ENCODE peak calls at places on chromosome 6, in four cellular contexts. E, C, D and G are unnamed samples. For H3K36me3, the result is how much of the 10 kb centered on the place peaks cover.

GRCh38 chr6:21595265-21595950 is 1.9 kb downstream of the SOX4 start:
- DNase-seq in E (peak), C (peak), D (peak), G (no peak)

GRCh38 chr6:26158581-26159416 is 71.6 kb downstream of the HFE start:
- DNase-seq in E (peak), C (peak), D (peak), G (peak)

GRCh38 chr6:24910331-24910849 is 25.4 kb downstream of the RIPOR2 start:
- DNase-seq in E (peak), C (no peak), D (no peak), G (no peak)

GRCh38 chr6:19731286-19731685 is 105.9 kb upstream of the ID4 start:
- DNase-seq in E (no peak), C (no peak), D (no peak), G (no peak)

GRCh38 chr6:6661684-6662083 is 73.2 kb downstream of the LY86 start:
- DNase-seq in E (peak), C (no peak), D (peak), G (no peak)

GRCh38 chr6:112235956-112236355 is 18.4 kb downstream of the LAMA4 start:
- DNase-seq in E (no peak), C (no peak), D (no peak), G (no peak)

GRCh38 chr6:24356310-24357035 is 1.4 kb downstream of the DCDC2 start:
- DNase-seq in E (no peak), C (no peak), D (no peak), G (no peak)

GRCh38 chr6:71879016-71879415 is 7.3 kb upstream of the RIMS1 start:
- DNase-seq in E (no peak), C (no peak), D (no peak), G (no peak)

GRCh38 chr6:113065606-113066005 is 718.5 kb downstream of the RFPL4B start:
- DNase-seq in E (peak), C (no peak), D (no peak), G (no peak)

GRCh38 chr6:139247618-139248017 is 44.2 kb downstream of the TXLNB start:
- DNase-seq in E (no peak), C (no peak), D (no peak), G (no peak)

GRCh38 chr6:109867009-109867969 is 110.8 kb upstream of the GPR6 start:
- DNase-seq in E (peak), C (peak), D (peak), G (peak)

GRCh38 chr6:118893095-118893881 is 664 bp upstream of the ASF1A start:
- DNase-seq in E (peak), C (no peak), D (peak), G (peak)

GRCh38 chr6:148657053-148657452 is 89.8 kb upstream of the UST start:
- DNase-seq in E (no peak), C (no peak), D (peak), G (no peak)

GRCh38 chr6:43921548-43922422 is 151.8 kb downstream of the VEGFA start:
- DNase-seq in E (no peak), C (no peak), D (no peak), G (no peak)

GRCh38 chr6:167236239-167236571 is 54.9 kb upstream of the UNC93A start:
- DNase-seq in E (no peak), C (no peak), D (no peak), G (no peak)

GRCh38 chr6:90846824-90847223 is 260.0 kb upstream of the MAP3K7 start:
- DNase-seq in E (no peak), C (no peak), D (no peak), G (no peak)

GRCh38 chr6:21240709-21241108 is 352.8 kb upstream of the SOX4 start:
- DNase-seq in E (no peak), C (no peak), D (no peak), G (no peak)

GRCh38 chr6:103027532-103027931 is 1634.0 kb downstream of the GRIK2 start:
- DNase-seq in E (no peak), C (no peak), D (no peak), G (no peak)

GRCh38 chr6:25053875-25054371 is 118.2 kb upstream of the RIPOR2 start:
- DNase-seq in E (no peak), C (no peak), D (no peak), G (no peak)

GRCh38 chr6:35368038-35368887 is 25.9 kb downstream of the PPARD start:
- DNase-seq in E (no peak), C (no peak), D (peak), G (no peak)

GRCh38 chr6:128491643-128492206 is 28.7 kb downstream of the PTPRK start:
- DNase-seq in E (peak), C (no peak), D (no peak), G (no peak)

GRCh38 chr6:45661667-45662066 is 283.9 kb upstream of the SUPT3H start:
- DNase-seq in E (no peak), C (no peak), D (no peak), G (no peak)

GRCh38 chr6:38730136-38730862 is 15.2 kb downstream of the DNAH8 start:
- DNase-seq in E (no peak), C (no peak), D (no peak), G (no peak)

GRCh38 chr6:29793036-29793356 is 34.6 kb upstream of the HLA-G start:
- DNase-seq in E (no peak), C (no peak), D (no peak), G (no peak)

DNA sequence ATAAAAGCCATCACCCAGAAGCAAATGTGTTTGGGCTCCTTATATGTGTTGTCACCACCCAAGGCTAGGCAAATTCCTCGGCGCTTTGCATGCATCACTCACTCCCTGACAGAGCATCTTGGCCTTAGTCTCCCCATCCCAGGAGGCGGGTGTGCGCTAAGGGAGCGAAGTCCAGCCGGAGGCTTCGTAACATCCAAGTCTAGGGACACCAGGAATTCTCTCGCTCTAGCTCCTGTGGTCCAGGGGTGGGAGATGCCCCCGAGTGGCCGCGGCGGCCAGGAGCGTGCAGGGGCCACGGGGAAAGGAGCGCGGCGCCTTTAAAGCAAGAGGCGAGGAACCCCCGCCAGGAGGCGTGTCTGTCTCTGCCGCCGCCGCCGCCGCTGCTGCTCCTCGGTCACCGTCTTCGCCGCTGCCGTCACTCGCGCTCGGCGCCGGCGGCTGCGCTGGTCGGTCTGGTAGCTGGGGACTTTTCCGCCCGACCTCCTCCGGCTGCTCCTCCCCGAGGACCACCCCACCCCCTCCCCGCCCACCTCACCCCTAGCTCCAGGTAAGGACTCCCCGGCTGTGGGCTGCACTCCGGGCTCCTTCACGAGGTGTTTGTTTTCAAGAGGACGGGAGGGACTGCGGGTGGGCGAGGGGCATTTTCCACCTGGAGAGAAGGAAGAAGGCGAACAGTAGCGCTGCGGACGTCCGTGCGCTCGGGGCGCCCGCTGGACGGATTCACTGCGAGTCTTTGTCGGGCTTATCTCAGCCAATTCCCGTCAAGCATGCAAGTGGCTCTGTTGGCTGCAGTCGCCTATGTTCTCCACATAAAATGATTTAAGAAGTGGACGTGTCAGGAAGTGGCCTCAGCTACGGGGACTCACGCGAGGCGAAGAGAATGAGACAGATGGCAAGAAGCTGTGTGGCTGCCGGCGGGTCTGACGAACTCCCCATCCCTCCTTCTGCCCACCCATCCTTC is at the start of gene GRIK2:
- DNase-seq in E (no peak), C (no peak), D (peak), G (no peak)
- TF ChIP-seq CTCF in E (no peak), C (no peak), D (peak), G (no peak)

GRCh38 chr6:12289655-12290489 is at the start of gene EDN1:
- DNase-seq in E (peak), C (peak), D (peak), G (peak)

GRCh38 chr6:12290490-12290820 is 294 bp downstream of the EDN1 start:
- DNase-seq in E (no peak), C (no peak), D (no peak), G (no peak)

GRCh38 chr6:12293234-12293930 is 3.2 kb downstream of the EDN1 start:
- DNase-seq in E (no peak), C (no peak), D (no peak), G (no peak)

GRCh38 chr6:12291785-12292604 is 1.8 kb downstream of the EDN1 start:
- DNase-seq in E (no peak), C (no peak), D (peak), G (no peak)

GRCh38 chr6:12291083-12291784 is 1.1 kb downstream of the EDN1 start:
- DNase-seq in E (no peak), C (no peak), D (no peak), G (no peak)
- H3K27ac ChIP-seq in E (peak), C (no peak), D (peak), G (peak)

GRCh38 chr6:106547556-106547955 is 81.7 kb downstream of the RTN4IP1 start:
- DNase-seq in E (no peak), C (no peak), D (no peak), G (no peak)

GRCh38 chr6:106547053-106547414 is 82.3 kb downstream of the RTN4IP1 start:
- DNase-seq in E (no peak), C (no peak), D (no peak), G (no peak)

GRCh38 chr6:106547961-106548453 is 81.3 kb downstream of the RTN4IP1 start:
- DNase-seq in E (no peak), C (peak), D (peak), G (no peak)

GRCh38 chr6:106551155-106551554 is 78.1 kb downstream of the RTN4IP1 start:
- DNase-seq in E (no peak), C (no peak), D (no peak), G (no peak)

DNA sequence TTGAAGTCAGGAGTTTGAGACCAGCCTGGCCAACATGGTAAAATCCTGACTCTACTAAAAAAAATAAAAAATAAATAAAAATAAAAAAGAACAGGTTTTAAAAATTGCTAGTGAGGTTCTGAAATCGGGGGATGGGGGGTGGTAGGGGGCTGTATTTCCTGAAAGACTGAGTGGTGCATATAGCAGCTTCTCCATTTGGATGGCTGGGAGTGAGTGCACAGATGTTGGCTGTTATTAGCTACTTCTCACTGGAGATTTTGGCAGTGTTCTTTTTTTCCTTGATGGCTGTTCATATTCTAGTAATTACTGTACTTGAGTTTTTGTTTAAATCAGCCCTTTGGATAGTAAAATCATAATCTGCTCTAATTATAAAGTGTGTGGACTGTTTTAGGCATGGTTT is 79.8 kb downstream of the RTN4IP1 start:
- DNase-seq in E (no peak), C (no peak), D (no peak), G (no peak)
- H3K36me3 ChIP-seq in E (under half), C (under half), D (under half), G (under half)

GRCh38 chr6:63637865-63638445 is 2.4 kb downstream of the PHF3 start:
- DNase-seq in E (no peak), C (no peak), D (no peak), G (no peak)

GRCh38 chr6:63634630-63635029 is 972 bp upstream of the PHF3 start:
- DNase-seq in E (no peak), C (no peak), D (peak), G (no peak)

GRCh38 chr6:63635165-63635562 is 438 bp upstream of the PHF3 start:
- DNase-seq in E (peak), C (no peak), D (no peak), G (no peak)

GRCh38 chr6:63636516-63636968 is 940 bp downstream of the PHF3 start:
- DNase-seq in E (peak), C (peak), D (peak), G (peak)

GRCh38 chr6:63635563-63636515 is at the start of gene PHF3:
- DNase-seq in E (peak), C (peak), D (peak), G (peak)
- TF ChIP-seq CTCF in E (no peak), C (no peak), D (peak), G (no peak)